ENCODE peak calls at places on chromosomes 16 and 17, in four cellular contexts. Y is ovary, D is fibroblast of mammary gland, N is endothelial cell. O is an unnamed sample.
A peak's percentile ranks its signal among the peaks of the same experiment; 100 is the strongest.

GRCh38 chr17:32495347-32496253 is 8.8 kb downstream of the CDK5R1 start:
- DNase-seq in D (peak; percentile 53), Y (peak; percentile 65), N (no peak), O (no peak)

GRCh38 chr16:68162413-68162812 is 73.5 kb downstream of the ESRP2 start:
- DNase-seq in N (no peak), Y (no peak), D (no peak), O (no peak)

GRCh38 chr17:72984145-72984924 is 108.2 kb downstream of the SLC39A11 start:
- DNase-seq in D (peak; percentile 84), Y (no peak), N (no peak), O (no peak)

GRCh38 chr16:14629612-14629918 is 495 bp downstream of the PARN start:
- DNase-seq in Y (no peak), N (peak; percentile 37), D (no peak), O (peak; percentile 23)

GRCh38 chr16:21264226-21265036 is 13.7 kb downstream of the CRYM start:
- DNase-seq in D (peak; percentile 55), Y (no peak), N (no peak), O (no peak)

GRCh38 chr16:55379876-55380390 is 55.9 kb downstream of the IRX6 start:
- DNase-seq in N (no peak), Y (no peak), D (no peak), O (no peak)

GRCh38 chr17:59634632-59635561 is 15.2 kb downstream of the CLTC start:
- DNase-seq in Y (no peak), N (no peak), D (no peak), O (no peak)

GRCh38 chr16:30113031-30113710 is at the start of gene GDPD3:
- DNase-seq in D (peak; percentile 33), N (no peak), Y (no peak), O (no peak)

GRCh38 chr17:50212121-50212843 is 10.9 kb upstream of the COL1A1 start:
- DNase-seq in N (no peak), D (peak; percentile 95), Y (peak; percentile 54), O (no peak)

GRCh38 chr17:57823469-57824401 is 26.1 kb downstream of the MRPS23 start:
- DNase-seq in N (no peak), D (peak; percentile 60), Y (no peak), O (no peak)

GRCh38 chr17:78653382-78653781 is 76.2 kb upstream of the DNAH17 start:
- DNase-seq in D (peak; percentile 63), N (no peak), Y (no peak), O (no peak)

GRCh38 chr16:47519037-47519436 is 57.9 kb downstream of the PHKB start:
- DNase-seq in D (peak; percentile 46), N (no peak), Y (no peak), O (no peak)

GRCh38 chr17:61495161-61495857 is 43.1 kb downstream of the TBX4 start:
- DNase-seq in D (peak; percentile 36), Y (no peak), N (no peak), O (no peak)

GRCh38 chr17:72270530-72270929 is 149.7 kb downstream of the SOX9 start:
- DNase-seq in Y (no peak), D (peak; percentile 48), N (no peak), O (no peak)

GRCh38 chr17:82058230-82058854 is 6.6 kb downstream of the GPS1 start:
- DNase-seq in D (no peak), Y (no peak), N (no peak), O (no peak)

GRCh38 chr17:79168486-79169055 is 93.9 kb downstream of the ENGASE start:
- DNase-seq in Y (no peak), N (no peak), D (no peak), O (no peak)

GRCh38 chr16:81697886-81698635 is 81.0 kb upstream of the PLCG2 start:
- DNase-seq in Y (no peak), D (no peak), N (no peak), O (no peak)

GRCh38 chr16:14499110-14499509 is 130.9 kb downstream of the PARN start:
- DNase-seq in D (no peak), Y (no peak), N (no peak), O (no peak)

GRCh38 chr17:47404006-47404405 is 80.3 kb downstream of the EFCAB13 start:
- DNase-seq in Y (no peak), D (no peak), N (no peak), O (no peak)

GRCh38 chr17:47401100-47401499 is 77.3 kb downstream of the EFCAB13 start:
- DNase-seq in Y (no peak), N (no peak), D (no peak), O (no peak)

GRCh38 chr17:47400333-47400732 is 76.6 kb downstream of the EFCAB13 start:
- DNase-seq in D (no peak), Y (no peak), N (no peak), O (no peak)

GRCh38 chr17:47404875-47405274 is 81.1 kb downstream of the EFCAB13 start:
- DNase-seq in Y (no peak), N (no peak), D (no peak), O (no peak)
- TF ChIP-seq CTCF in Y (no peak), N (no peak), D (no peak), O (no peak)

GRCh38 chr16:70753694-70754325 is 47.1 kb downstream of the VAC14 start:
- DNase-seq in N (no peak), D (no peak), Y (no peak), O (no peak)
- TF ChIP-seq CTCF in N (no peak), D (no peak), Y (no peak), O (no peak)

GRCh38 chr16:10314811-10315210 is 71.0 kb upstream of the ATF7IP2 start:
- DNase-seq in N (no peak), D (peak; percentile 26), Y (no peak), O (peak; percentile 32)
- TF ChIP-seq CTCF in N (no peak), D (no peak), Y (no peak), O (no peak)

GRCh38 chr17:74052993-74053744 is 150.3 kb upstream of the RPL38 start:
- DNase-seq in D (no peak), N (no peak), Y (no peak), O (no peak)
- TF ChIP-seq CTCF in D (no peak), N (no peak), Y (no peak), O (no peak)

O was measured in GM20000.